ENCODE peak calls at places on chromosomes 7 and 10, in seven cellular contexts. Z is CD8-positive, alpha-beta T cell; K is coronary artery; N is uterus; L is keratinocyte; T is cardiac fibroblast; B is prostate gland. J is an unnamed sample.

GRCh38 chr7:69739182-69739581 is 140.9 kb downstream of the AUTS2 start:
- DNase-seq in L (peak; percentile 89), T (peak; percentile 5), B (no peak), N (no peak), Z (no peak), K (no peak), J (peak; percentile 49)

GRCh38 chr7:128888039-128888755 is 22.3 kb downstream of the KCP start:
- DNase-seq in K (no peak), N (no peak), L (no peak), B (no peak), Z (no peak), T (no peak), J (no peak)

GRCh38 chr10:132306341-132306685 is 1.4 kb downstream of the STK32C start:
- DNase-seq in B (no peak), N (no peak), Z (no peak), L (no peak), K (peak; percentile 61), T (no peak), J (no peak)

GRCh38 chr7:105678811-105679495 is 97.7 kb upstream of the EFCAB10 start:
- DNase-seq in T (peak; percentile 62), K (peak; percentile 85), N (peak; percentile 77), Z (no peak), B (peak; percentile 61), L (peak; percentile 52), J (peak; percentile 80)

GRCh38 chr10:100863433-100863832 is 49.3 kb upstream of the SLF2 start:
- DNase-seq in N (no peak), B (no peak), L (no peak), Z (no peak), K (no peak), T (no peak), J (no peak)

GRCh38 chr10:111830360-111830759 is 353.2 kb downstream of the GPAM start:
- DNase-seq in K (no peak), B (no peak), L (no peak), Z (no peak), N (no peak), T (no peak), J (no peak)

GRCh38 chr7:51224811-51225581 is 91.6 kb downstream of the COBL start:
- DNase-seq in N (no peak), Z (no peak), K (peak; percentile 47), B (peak; percentile 50), T (no peak), L (peak; percentile 21), J (peak; percentile 1)

GRCh38 chr10:129096340-129096984 is 370.6 kb upstream of the MGMT start:
- DNase-seq in N (peak; percentile 70), T (peak; percentile 95), Z (no peak), B (peak; percentile 40), L (no peak), K (no peak), J (peak; percentile 96)

GRCh38 chr7:131154380-131154779 is 173.3 kb upstream of the MKLN1 start:
- DNase-seq in Z (no peak), B (no peak), K (no peak), L (no peak), N (no peak), T (no peak), J (no peak)

GRCh38 chr10:43929122-43929521 is 280.4 kb upstream of the ZNF32 start:
- DNase-seq in B (no peak), Z (no peak), L (no peak), K (peak; percentile 33), N (no peak), T (no peak), J (no peak)

GRCh38 chr7:23093111-23093510 is 12.5 kb upstream of the KLHL7 start:
- DNase-seq in N (no peak), T (peak; percentile 61), Z (no peak), K (no peak), B (no peak), L (peak; percentile 21), J (peak; percentile 70)

GRCh38 chr10:98411768-98412167 is 3.2 kb downstream of the PYROXD2 start:
- DNase-seq in B (no peak), Z (no peak), L (no peak), T (peak; percentile 15), N (no peak), K (no peak), J (no peak)

GRCh38 chr10:49844775-49845561 is 82.8 kb upstream of the OGDHL start:
- DNase-seq in B (no peak), T (peak; percentile 71), L (no peak), K (no peak), N (no peak), Z (no peak), J (peak; percentile 59)

GRCh38 chr7:136914016-136914415 is 45.6 kb downstream of the CHRM2 start:
- DNase-seq in T (no peak), Z (no peak), K (no peak), L (no peak), N (no peak), B (no peak), J (no peak)

GRCh38 chr7:128830231-128831177 is at the start of gene FLNC:
- DNase-seq in Z (no peak), L (no peak), B (no peak), K (peak; percentile 85), T (peak; percentile 64), N (peak; percentile 75), J (peak; percentile 42)

GRCh38 chr7:32680259-32681173 is 185.2 kb downstream of the AVL9 start:
- DNase-seq in B (peak; percentile 33), Z (no peak), L (no peak), N (no peak), T (peak; percentile 91), K (no peak), J (peak; percentile 86)

GRCh38 chr10:62637249-62638061 is 167.1 kb upstream of the ADO start:
- DNase-seq in B (no peak), N (no peak), L (no peak), Z (peak; percentile 50), K (no peak), T (peak; percentile 67), J (peak; percentile 44)

GRCh38 chr7:21293771-21294170 is 134.1 kb upstream of the SP4 start:
- DNase-seq in Z (no peak), K (no peak), N (no peak), T (no peak), B (no peak), L (no peak), J (no peak)

GRCh38 chr10:43218951-43219837 is 47.7 kb downstream of the RASGEF1A start:
- DNase-seq in T (no peak), L (no peak), K (no peak), N (no peak), B (no peak), Z (no peak), J (no peak)

GRCh38 chr7:155166673-155167370 is 96.7 kb downstream of the HTR5A start:
- DNase-seq in B (no peak), L (peak; percentile 85), K (no peak), N (peak; percentile 66), T (no peak), Z (no peak), J (peak; percentile 95)

GRCh38 chr7:123502216-123502615 is 32.2 kb downstream of the IQUB start:
- DNase-seq in T (no peak), K (no peak), B (no peak), Z (no peak), N (no peak), L (no peak), J (no peak)

GRCh38 chr10:89414879-89415821 is 782 bp downstream of the IFIT5 start:
- DNase-seq in K (peak; percentile 79), B (peak; percentile 34), Z (peak; percentile 16), T (peak; percentile 58), L (no peak), N (peak; percentile 38), J (peak; percentile 40)

GRCh38 chr10:33460461-33461294 is 126.2 kb upstream of the NRP1 start:
- DNase-seq in Z (no peak), L (no peak), T (peak; percentile 62), K (no peak), N (peak; percentile 39), B (no peak), J (peak; percentile 75)

GRCh38 chr7:141563956-141564623 is 12.9 kb downstream of the AGK start:
- DNase-seq in K (no peak), N (no peak), B (no peak), Z (no peak), T (no peak), L (no peak), J (no peak)

GRCh38 chr10:59880019-59880717 is 26.2 kb downstream of the CCDC6 start:
- DNase-seq in T (no peak), L (no peak), K (no peak), Z (no peak), N (no peak), B (no peak), J (no peak)
- TF ChIP-seq CTCF in T (no peak), L (no peak), K (no peak), Z (no peak), N (no peak), B (no peak), J (no peak)

GRCh38 chr10:58028597-58029366 is 238.9 kb downstream of the IPMK start:
- DNase-seq in B (no peak), T (peak; percentile 94), L (peak; percentile 25), K (no peak), Z (no peak), N (no peak), J (peak; percentile 97)
- H3K4me3 ChIP-seq in B (no peak overlapping the region), T (no peak overlapping the region), L (no peak overlapping the region), K (no peak overlapping the region), Z (no peak overlapping the region), N (no peak overlapping the region), J (no peak overlapping the region)

DNA sequence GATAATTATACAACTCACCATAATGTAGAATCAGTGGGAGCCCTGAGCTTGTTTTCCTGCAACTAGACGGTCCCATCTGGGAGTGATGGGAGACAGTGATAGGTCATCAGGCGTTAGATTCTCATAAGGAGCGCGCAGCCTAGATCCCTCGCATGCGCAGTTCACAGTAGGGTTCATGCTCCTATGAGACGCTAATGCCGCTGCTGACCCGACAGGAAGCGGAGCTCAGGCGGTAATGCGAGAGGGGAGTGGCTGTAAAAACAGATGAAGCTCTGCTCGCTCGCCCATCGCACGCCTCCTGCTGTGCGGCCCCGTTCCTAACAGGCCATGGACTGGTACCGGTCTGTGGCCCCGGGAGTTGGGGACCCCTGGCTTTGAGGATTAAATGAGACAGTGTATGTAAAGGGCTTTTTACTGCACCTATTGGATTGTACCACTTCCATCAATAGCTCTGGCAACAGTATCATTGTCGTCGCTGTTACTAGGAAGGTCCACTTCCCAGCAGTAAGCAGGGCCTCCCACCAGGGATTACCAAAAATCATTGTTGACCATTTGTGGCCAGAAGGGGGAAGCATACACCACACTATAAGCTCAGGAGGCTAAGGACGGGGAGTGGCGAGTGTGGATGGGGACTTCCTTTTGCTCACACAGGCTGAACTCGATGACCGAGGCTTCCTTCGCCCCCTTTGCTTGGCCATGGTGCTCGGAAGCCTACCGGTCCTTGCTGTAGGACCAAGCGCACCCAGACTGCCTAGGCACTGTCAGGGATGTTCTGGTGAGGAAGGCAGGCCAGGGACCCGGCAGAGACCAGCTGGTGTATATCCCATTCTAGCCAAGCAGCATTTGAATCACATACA is 26.4 kb downstream of the AKR1B1 start:
- DNase-seq in N (peak; percentile 87), L (peak; percentile 56), Z (peak; percentile 58), T (peak; percentile 96), K (peak; percentile 86), B (peak; percentile 72), J (peak; percentile 95)
- TF ChIP-seq CTCF in N (peak; percentile 81), L (peak; percentile 91), Z (peak; percentile 52), T (peak; percentile 55), K (peak; percentile 67), B (peak; percentile 82), J (peak; percentile 71)

DNA sequence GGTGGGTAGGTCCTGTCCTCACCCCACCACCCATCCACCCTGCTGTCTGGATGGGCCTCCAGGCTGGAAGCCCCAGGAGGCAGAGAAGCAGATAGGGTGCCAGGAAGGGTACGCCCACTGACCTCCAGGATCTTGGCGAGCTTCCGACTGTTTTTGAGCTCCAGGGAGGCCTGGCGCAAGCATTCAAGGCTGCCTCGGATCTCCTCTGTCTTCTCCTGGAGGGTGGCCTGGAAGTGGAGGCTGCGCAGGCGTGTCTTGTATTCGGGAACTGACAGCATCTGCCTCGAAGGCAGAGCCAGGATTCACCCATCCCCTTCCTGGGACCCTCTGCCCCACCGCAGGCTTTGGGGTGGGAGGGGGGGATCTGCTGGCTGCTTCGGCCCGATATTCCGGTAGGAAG is 48.4 kb downstream of the GRID2IP start:
- DNase-seq in T (no peak), Z (no peak), L (no peak), N (no peak), B (no peak), K (no peak), J (no peak)
- H3K4me3 ChIP-seq in T (no peak overlapping the region), Z (no peak overlapping the region), L (peak overlapping the region; percentile 75), N (peak overlapping the region; percentile 79), B (peak overlapping the region; percentile 76), K (peak overlapping the region; percentile 81), J (no peak overlapping the region)

J was measured in fibroblast of mammary gland.